ENCODE peak calls at places on chromosomes 7 and 10, in eight cellular contexts. E, T, X, H, B, J, M and C are unnamed samples.

GRCh38 chr10:35462491-35462934 is 126.2 kb downstream of the CCNY start:
- DNase-seq in E (no peak), T (no peak), X (no peak), H (no peak), B (no peak), J (no peak), M (no peak), C (peak)

GRCh38 chr7:99001482-99002145 is 123.3 kb downstream of the TRRAP start:
- DNase-seq in E (no peak), T (peak), X (no peak), H (no peak), B (no peak), J (no peak), M (no peak), C (no peak)

GRCh38 chr7:112596981-112597380 is 116.2 kb downstream of the LSMEM1 start:
- DNase-seq in E (no peak), T (no peak), X (no peak), H (no peak), B (no peak), J (no peak), M (no peak), C (no peak)

GRCh38 chr10:11530806-11531205 is 80.6 kb downstream of the USP6NL start:
- DNase-seq in E (no peak), T (no peak), X (no peak), H (no peak), B (no peak), J (no peak), M (no peak), C (no peak)

GRCh38 chr7:10908600-10908999 is 65.1 kb upstream of the PHF14 start:
- DNase-seq in E (no peak), T (no peak), X (no peak), H (no peak), B (no peak), J (no peak), M (peak), C (no peak)

GRCh38 chr10:129023057-129023456 is 444.0 kb upstream of the MGMT start:
- DNase-seq in E (no peak), T (no peak), X (no peak), H (no peak), B (peak), J (peak), M (no peak), C (no peak)

GRCh38 chr7:99792983-99793382 is 9.0 kb upstream of the CYP3A4 start:
- DNase-seq in E (no peak), T (no peak), X (no peak), H (no peak), B (no peak), J (no peak), M (no peak), C (peak)

GRCh38 chr10:132979491-132980425 is 37.4 kb upstream of the CFAP46 start:
- DNase-seq in E (no peak), T (no peak), X (peak), H (no peak), B (no peak), J (no peak), M (no peak), C (no peak)

GRCh38 chr7:1829111-1829510 is 159.0 kb downstream of the ELFN1 start:
- DNase-seq in E (no peak), T (no peak), X (peak), H (no peak), B (peak), J (no peak), M (no peak), C (no peak)

GRCh38 chr10:126215767-126216166 is 172.5 kb downstream of the ADAM12 start:
- DNase-seq in E (no peak), T (no peak), X (no peak), H (no peak), B (no peak), J (no peak), M (no peak), C (no peak)

GRCh38 chr7:143375298-143376034 is 5.7 kb upstream of the ZYX start:
- DNase-seq in E (no peak), T (peak), X (no peak), H (no peak), B (no peak), J (no peak), M (no peak), C (no peak)

GRCh38 chr10:8151086-8151485 is 96.6 kb downstream of the GATA3 start:
- DNase-seq in E (no peak), T (no peak), X (no peak), H (no peak), B (no peak), J (no peak), M (no peak), C (no peak)

GRCh38 chr10:125148021-125148439 is 12.3 kb downstream of the CTBP2 start:
- DNase-seq in E (no peak), T (no peak), X (no peak), H (no peak), B (no peak), J (no peak), M (peak), C (no peak)

GRCh38 chr7:128783143-128783799 is 7.7 kb upstream of the OPN1SW start:
- DNase-seq in E (no peak), T (no peak), X (no peak), H (peak), B (peak), J (peak), M (peak), C (no peak)

GRCh38 chr7:74454948-74455804 is 1.5 kb downstream of the GTF2IRD1 start:
- DNase-seq in E (no peak), T (no peak), X (no peak), H (no peak), B (peak), J (no peak), M (no peak), C (peak)

GRCh38 chr10:114683162-114683561 is 25.1 kb upstream of the ABLIM1 start:
- DNase-seq in E (peak), T (no peak), X (no peak), H (peak), B (no peak), J (no peak), M (no peak), C (no peak)

GRCh38 chr7:32502656-32503189 is 7.4 kb downstream of the AVL9 start:
- DNase-seq in E (no peak), T (no peak), X (no peak), H (no peak), B (no peak), J (no peak), M (no peak), C (no peak)

GRCh38 chr7:7408001-7408770 is 127.5 kb downstream of the COL28A1 start:
- DNase-seq in E (no peak), T (no peak), X (no peak), H (peak), B (no peak), J (no peak), M (no peak), C (no peak)

GRCh38 chr7:158613481-158613880 is 25.9 kb upstream of the PTPRN2 start:
- DNase-seq in E (no peak), T (no peak), X (no peak), H (no peak), B (no peak), J (no peak), M (no peak), C (no peak)

GRCh38 chr7:156155988-156156733 is 343.9 kb upstream of the SHH start:
- DNase-seq in E (no peak), T (no peak), X (peak), H (no peak), B (no peak), J (no peak), M (no peak), C (no peak)

GRCh38 chr10:78579995-78580394 is 488.8 kb upstream of the ZMIZ1 start:
- DNase-seq in E (no peak), T (no peak), X (no peak), H (no peak), B (peak), J (no peak), M (no peak), C (peak)

GRCh38 chr7:1889556-1890181 is 219.6 kb downstream of the ELFN1 start:
- DNase-seq in E (no peak), T (no peak), X (no peak), H (no peak), B (no peak), J (peak), M (no peak), C (no peak)

GRCh38 chr10:33117816-33118215 is 159.8 kb upstream of the ITGB1 start:
- DNase-seq in E (no peak), T (peak), X (peak), H (no peak), B (no peak), J (no peak), M (no peak), C (no peak)

GRCh38 chr7:79084423-79084822 is 369.0 kb downstream of the MAGI2 start:
- DNase-seq in E (no peak), T (no peak), X (no peak), H (no peak), B (no peak), J (peak), M (no peak), C (no peak)
- TF ChIP-seq CTCF in E (no peak), T (no peak), X (no peak), H (no peak), B (no peak), J (no peak), M (no peak), C (no peak)

GRCh38 chr10:86727459-86727858 is 29.0 kb upstream of the BMPR1A start:
- DNase-seq in E (no peak), T (no peak), X (no peak), H (no peak), B (no peak), J (no peak), M (no peak), C (no peak)
- H3K27ac ChIP-seq in E (no peak), T (no peak), X (no peak), H (no peak), B (peak), J (no peak), M (no peak), C (no peak)

DNA sequence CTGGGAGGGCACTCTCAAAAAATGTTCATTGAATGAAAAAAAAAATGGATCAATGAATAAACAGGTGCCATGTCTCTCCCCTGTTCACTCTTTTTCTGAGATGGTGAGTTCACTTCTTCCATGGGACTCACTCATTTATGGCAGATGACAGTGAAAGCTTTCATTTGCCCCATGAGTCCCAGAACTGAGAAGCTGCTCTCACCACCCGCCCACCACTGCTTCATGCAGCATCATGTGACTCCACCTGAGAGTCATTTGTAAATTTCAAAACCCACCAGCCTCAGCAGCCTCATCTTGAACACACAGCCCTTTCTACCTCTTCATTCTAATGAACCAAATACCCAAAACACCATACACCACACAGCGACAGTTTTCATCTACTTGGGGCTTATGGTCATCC is 64.9 kb downstream of the SCRN1 start:
- DNase-seq in E (no peak), T (no peak), X (no peak), H (no peak), B (no peak), J (no peak), M (no peak), C (no peak)
- TF ChIP-seq CTCF in E (no peak), T (no peak), X (no peak), H (no peak), B (no peak), J (no peak), M (no peak), C (no peak)

DNA sequence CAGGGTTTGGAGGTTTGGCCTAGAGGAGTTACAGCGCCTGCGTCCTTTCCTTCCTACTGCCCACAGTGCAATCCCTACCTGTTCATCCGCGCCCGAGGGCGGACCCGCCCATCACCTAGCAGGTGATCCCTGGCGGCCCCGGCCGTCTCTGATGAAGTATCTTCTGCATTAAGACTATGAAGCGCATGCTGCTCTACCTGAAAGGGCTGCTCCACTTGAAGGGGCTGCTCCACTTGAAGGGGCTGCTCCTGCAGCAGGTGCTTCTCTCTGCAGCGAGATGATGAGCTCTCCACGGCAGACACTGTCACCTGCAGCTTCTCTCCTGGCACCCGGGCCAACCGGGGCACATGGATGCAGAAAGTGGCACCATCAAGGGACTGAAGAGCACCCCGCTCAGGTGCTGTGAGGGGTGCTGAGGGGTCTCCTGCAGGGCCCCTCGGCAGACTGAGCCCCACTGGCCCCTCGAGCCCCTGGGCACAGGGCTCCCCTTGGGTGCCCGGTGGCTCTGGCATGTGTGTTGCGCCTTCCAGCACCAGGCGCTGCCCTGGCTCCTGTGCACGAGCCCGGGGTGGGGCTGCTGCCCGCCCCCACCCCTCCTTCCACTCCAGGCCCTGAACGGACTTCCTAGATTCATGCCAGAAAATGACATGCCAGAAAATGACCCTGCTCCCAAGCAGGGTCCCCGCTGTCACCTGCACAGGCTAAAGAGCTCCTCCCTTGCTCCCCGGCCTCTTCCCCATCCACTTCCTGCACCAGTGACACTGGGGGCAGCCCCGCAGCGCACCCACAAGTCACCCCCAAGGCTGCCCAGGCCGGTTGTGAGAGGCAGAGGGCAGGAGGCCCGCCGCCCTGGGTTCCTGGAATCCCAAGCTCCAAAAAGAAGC is 29.4 kb downstream of the WDR86 start:
- DNase-seq in E (no peak), T (no peak), X (peak), H (no peak), B (no peak), J (no peak), M (no peak), C (no peak)
- H3K27ac ChIP-seq in E (no peak), T (peak), X (no peak), H (no peak), B (no peak), J (no peak), M (no peak), C (no peak)

GRCh38 chr7:5139998-5140397 is 50.0 kb upstream of the WIPI2 start:
- DNase-seq in E (no peak), T (no peak), X (peak), H (no peak), B (no peak), J (peak), M (peak), C (no peak)
- TF ChIP-seq CTCF in E (peak), T (no peak), X (peak), H (no peak), B (peak), J (peak), M (peak), C (peak)

DNA sequence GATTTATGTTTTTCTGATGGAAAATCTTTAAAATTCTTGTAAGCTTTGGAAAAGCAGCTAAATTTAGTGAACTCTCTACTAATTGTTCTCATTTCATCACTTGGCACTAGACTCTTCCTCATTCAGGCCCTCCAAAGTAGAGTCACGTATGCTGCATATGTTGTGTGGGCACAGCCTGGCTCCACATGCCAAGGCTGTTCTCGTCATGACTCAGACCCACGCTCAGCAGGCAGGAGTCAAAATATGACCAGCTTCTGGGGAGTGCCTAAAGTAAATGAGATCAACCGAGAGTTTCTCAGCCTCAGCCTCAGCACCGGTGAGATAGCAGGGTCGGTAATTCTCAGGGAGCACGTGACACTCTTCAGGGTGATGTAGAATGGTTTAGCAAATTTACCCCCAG is 1672.9 kb downstream of the REEP3 start:
- DNase-seq in E (peak), T (no peak), X (no peak), H (peak), B (no peak), J (no peak), M (no peak), C (no peak)
- H3K27ac ChIP-seq in E (no peak), T (no peak), X (no peak), H (no peak), B (no peak), J (no peak), M (no peak), C (no peak)

GRCh38 chr10:209357-209756 is 74.1 kb downstream of the ZMYND11 start:
- DNase-seq in E (no peak), T (no peak), X (no peak), H (no peak), B (no peak), J (peak), M (no peak), C (no peak)
- TF ChIP-seq CTCF in E (no peak), T (no peak), X (peak), H (no peak), B (no peak), J (peak), M (peak), C (peak)

DNA sequence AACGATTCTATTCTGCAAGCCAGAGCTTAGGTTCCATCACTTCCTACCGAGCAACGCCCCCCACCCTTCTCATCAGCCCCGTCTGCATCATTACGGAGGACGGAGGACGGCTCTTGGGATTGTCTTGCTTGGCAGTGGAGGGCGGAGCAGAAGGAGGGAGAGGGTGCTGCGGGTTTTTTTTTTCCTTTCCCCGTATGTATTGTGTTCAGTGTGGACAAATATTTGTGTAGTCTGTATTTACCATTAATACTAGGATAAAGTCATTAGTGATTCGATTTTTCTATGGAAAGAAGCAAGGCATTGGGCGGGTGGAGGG is 125.1 kb downstream of the CLEC2L start:
- DNase-seq in E (no peak), T (no peak), X (no peak), H (no peak), B (no peak), J (no peak), M (no peak), C (no peak)
- H3K27ac ChIP-seq in E (no peak), T (no peak), X (peak), H (no peak), B (peak), J (no peak), M (no peak), C (peak)